ENCODE peak calls at places on chromosomes 6 and 20, in ten cellular contexts. E, H, I, V, O, T, P, G, Q and Y are unnamed samples.

GRCh38 chr20:4962257-4962855 is 39.0 kb downstream of the SLC23A2 start:
- DNase-seq in E (peak), H (no peak), I (no peak), V (no peak), O (no peak), T (no peak), P (no peak), G (no peak), Q (no peak), Y (no peak)

GRCh38 chr6:53926505-53926904 is 131.7 kb downstream of the LRRC1 start:
- DNase-seq in E (no peak), H (no peak), I (no peak), V (peak), O (peak), T (no peak), P (no peak), G (no peak), Q (peak), Y (peak)

GRCh38 chr20:50054626-50055511 is 58.1 kb downstream of the UBE2V1 start:
- DNase-seq in E (no peak), H (peak), I (no peak), V (no peak), O (peak), T (peak), P (peak), G (no peak), Q (no peak), Y (no peak)

GRCh38 chr20:50216543-50217206 is 26.0 kb downstream of the CEBPB start:
- DNase-seq in E (no peak), H (peak), I (no peak), V (no peak), O (no peak), T (no peak), P (peak), G (no peak), Q (no peak), Y (no peak)

GRCh38 chr20:57440678-57441509 is 49.7 kb downstream of the RBM38 start:
- DNase-seq in E (no peak), H (peak), I (no peak), V (no peak), O (peak), T (peak), P (peak), G (peak), Q (no peak), Y (no peak)

GRCh38 chr6:159788757-159789376 is 535 bp downstream of the TCP1 start:
- DNase-seq in E (peak), H (peak), I (peak), V (peak), O (peak), T (peak), P (peak), G (peak), Q (peak), Y (peak)

GRCh38 chr6:52577778-52578473 is 1.1 kb upstream of the TRAM2 start:
- DNase-seq in E (no peak), H (no peak), I (no peak), V (no peak), O (no peak), T (no peak), P (no peak), G (no peak), Q (no peak), Y (no peak)

GRCh38 chr6:1242439-1242838 is 69.5 kb upstream of the FOXQ1 start:
- DNase-seq in E (no peak), H (peak), I (no peak), V (peak), O (peak), T (no peak), P (no peak), G (no peak), Q (peak), Y (no peak)

GRCh38 chr6:63856271-63856670 is 220.7 kb downstream of the PHF3 start:
- DNase-seq in E (no peak), H (no peak), I (no peak), V (no peak), O (no peak), T (no peak), P (no peak), G (no peak), Q (no peak), Y (no peak)

GRCh38 chr20:31569163-31570020 is 35.7 kb upstream of the ID1 start:
- DNase-seq in E (peak), H (peak), I (peak), V (peak), O (peak), T (peak), P (peak), G (peak), Q (peak), Y (peak)

GRCh38 chr6:15474196-15474595 is 188.6 kb downstream of the DTNBP1 start:
- DNase-seq in E (no peak), H (no peak), I (no peak), V (peak), O (peak), T (no peak), P (no peak), G (no peak), Q (peak), Y (no peak)

GRCh38 chr20:64143018-64143801 is 21.0 kb upstream of the MYT1 start:
- DNase-seq in E (no peak), H (no peak), I (no peak), V (no peak), O (no peak), T (no peak), P (no peak), G (no peak), Q (no peak), Y (no peak)

GRCh38 chr6:147508073-147508870 is at the start of gene SAMD5:
- DNase-seq in E (no peak), H (peak), I (peak), V (peak), O (peak), T (peak), P (peak), G (peak), Q (peak), Y (peak)

GRCh38 chr6:37105782-37106137 is 64.2 kb upstream of the PIM1 start:
- DNase-seq in E (no peak), H (no peak), I (no peak), V (no peak), O (no peak), T (no peak), P (no peak), G (no peak), Q (no peak), Y (no peak)

GRCh38 chr20:11001767-11002540 is 328.2 kb upstream of the JAG1 start:
- DNase-seq in E (peak), H (peak), I (no peak), V (peak), O (peak), T (no peak), P (no peak), G (peak), Q (peak), Y (peak)

GRCh38 chr20:62511915-62512610 is 36.3 kb upstream of the GATA5 start:
- DNase-seq in E (no peak), H (no peak), I (no peak), V (no peak), O (no peak), T (no peak), P (no peak), G (no peak), Q (no peak), Y (no peak)

GRCh38 chr6:45185403-45186251 is 142.5 kb upstream of the RUNX2 start:
- DNase-seq in E (no peak), H (no peak), I (no peak), V (no peak), O (no peak), T (no peak), P (no peak), G (no peak), Q (no peak), Y (no peak)

GRCh38 chr20:49267327-49267726 is 10.5 kb downstream of the ZNFX1 start:
- DNase-seq in E (no peak), H (peak), I (no peak), V (no peak), O (no peak), T (no peak), P (no peak), G (no peak), Q (no peak), Y (no peak)

GRCh38 chr6:85569323-85569722 is 24.3 kb downstream of the SNX14 start:
- DNase-seq in E (no peak), H (no peak), I (no peak), V (peak), O (peak), T (no peak), P (no peak), G (no peak), Q (peak), Y (no peak)

GRCh38 chr20:51715873-51716215 is 52.3 kb downstream of the ATP9A start:
- DNase-seq in E (no peak), H (no peak), I (no peak), V (no peak), O (no peak), T (no peak), P (no peak), G (no peak), Q (no peak), Y (no peak)

GRCh38 chr6:19759117-19759880 is 77.9 kb upstream of the ID4 start:
- DNase-seq in E (no peak), H (no peak), I (no peak), V (peak), O (peak), T (no peak), P (no peak), G (peak), Q (peak), Y (no peak)

GRCh38 chr6:115932481-115932880 is 128.2 kb downstream of the FRK start:
- DNase-seq in E (no peak), H (no peak), I (no peak), V (peak), O (no peak), T (no peak), P (no peak), G (no peak), Q (no peak), Y (no peak)